ENCODE peak calls at places on chromosomes 11 and 22, in four cellular contexts. S, W, Z and O are unnamed samples.

GRCh38 chr22:41256898-41257260 is 16.1 kb upstream of the CHADL start:
- DNase-seq in W (no peak), S (no peak), Z (no peak), O (no peak)

GRCh38 chr11:92643827-92644226 is 325.6 kb upstream of the MTNR1B start:
- DNase-seq in Z (no peak), W (no peak), S (no peak), O (no peak)

GRCh38 chr22:29877620-29878019 is 5.4 kb upstream of the MTMR3 start:
- DNase-seq in W (no peak), S (no peak), Z (no peak), O (no peak)

GRCh38 chr11:119318240-119319135 is 1.6 kb upstream of the MCAM start:
- DNase-seq in S (peak; percentile 52), W (no peak), Z (peak; percentile 70), O (peak; percentile 76)

GRCh38 chr11:69828276-69828970 is 9.2 kb upstream of the FGF3 start:
- DNase-seq in W (no peak), S (no peak), Z (no peak), O (no peak)

GRCh38 chr11:765025-765801 is 12.1 kb downstream of the GATD1 start:
- DNase-seq in Z (no peak), S (peak; percentile 35), W (no peak), O (no peak)

GRCh38 chr22:38221407-38221806 is 19.6 kb downstream of the MAFF start:
- DNase-seq in W (no peak), S (no peak), Z (no peak), O (no peak)

GRCh38 chr11:8964324-8965320 is at the start of gene TMEM9B:
- DNase-seq in S (peak; percentile 84), W (peak; percentile 56), Z (peak; percentile 62), O (peak; percentile 61)

GRCh38 chr11:78562398-78562797 is 12.3 kb downstream of the NARS2 start:
- DNase-seq in S (no peak), Z (no peak), W (no peak), O (no peak)

GRCh38 chr11:5658318-5658717 is 26.6 kb downstream of the TRIM5 start:
- DNase-seq in S (no peak), Z (no peak), W (no peak), O (no peak)

GRCh38 chr11:94795799-94796580 is 27.8 kb downstream of the AMOTL1 start:
- DNase-seq in Z (no peak), W (no peak), S (no peak), O (no peak)
- H3K4me1 ChIP-seq in Z (no peaks in the 10 kb centered on the region), W (no peaks in the 10 kb centered on the region), S (no peaks in the 10 kb centered on the region), O (no peaks in the 10 kb centered on the region)

DNA sequence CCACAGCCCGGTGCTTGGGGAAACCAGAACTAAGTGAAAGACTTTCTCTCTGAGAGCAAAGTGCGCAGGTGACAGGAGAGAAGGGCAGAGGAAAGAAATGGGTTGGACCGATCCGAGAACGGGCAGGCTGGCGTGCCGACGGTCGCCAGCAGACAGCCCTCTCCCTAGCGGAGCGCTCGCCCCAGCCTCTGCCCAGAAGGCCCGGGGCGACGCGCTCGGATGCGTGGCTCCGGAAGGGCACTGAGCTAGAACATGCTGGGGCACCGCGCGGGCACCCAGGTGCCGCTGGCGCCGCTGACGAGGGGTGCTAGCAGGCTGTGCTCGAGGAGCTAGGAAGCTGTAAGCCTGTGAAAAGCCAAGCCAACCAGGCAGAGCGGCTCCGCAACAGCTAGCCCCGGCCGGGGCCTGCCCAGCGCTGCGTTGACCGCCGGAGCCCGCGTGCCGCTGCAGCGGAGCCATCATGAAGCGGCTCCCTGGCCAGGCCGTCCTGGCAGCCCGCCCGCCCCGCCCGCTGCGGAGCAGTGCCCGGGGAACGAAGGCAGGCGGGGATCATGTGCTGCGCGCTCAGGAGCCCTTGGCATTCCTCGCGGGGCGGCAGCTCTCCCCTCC is 22.1 kb upstream of the RRAS2 start:
- DNase-seq in S (peak; percentile 22), W (no peak), Z (no peak), O (no peak)
- TF ChIP-seq SUZ12 in S (no peak), W (peak; percentile 53), Z (no peak), O (no peak)

DNA sequence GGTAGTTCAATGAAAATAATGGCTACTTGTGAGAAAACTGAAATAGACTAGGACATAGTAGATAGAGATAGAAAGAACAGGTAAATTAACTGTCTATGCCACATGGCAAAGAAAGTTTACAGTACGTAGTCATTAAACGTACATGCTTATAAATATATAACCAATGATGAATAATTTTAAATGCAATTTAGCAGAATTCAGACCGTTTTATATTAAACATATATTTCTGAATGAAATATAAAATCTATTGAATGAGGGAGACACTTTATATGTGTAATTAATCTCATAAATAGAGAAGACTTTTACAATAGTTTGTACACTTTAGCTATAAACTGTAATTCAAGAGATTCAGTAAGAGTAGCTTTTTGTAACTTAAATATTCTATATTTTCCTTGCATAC is 124.4 kb upstream of the VPREB1 start:
- DNase-seq in Z (no peak), S (no peak), W (no peak), O (no peak)
- H3K9ac ChIP-seq in Z (no peak overlapping the region), S (no peak overlapping the region), W (no peak overlapping the region), O (no peak overlapping the region)

GRCh38 chr11:2464451-2465165 is 19.8 kb downstream of the KCNQ1 start:
- DNase-seq in Z (no peak), W (no peak), S (no peak), O (no peak)

GRCh38 chr11:2463766-2464277 is 19.0 kb downstream of the KCNQ1 start:
- DNase-seq in W (no peak), S (no peak), Z (no peak), O (no peak)

GRCh38 chr11:2466869-2467694 is 22.3 kb downstream of the KCNQ1 start:
- DNase-seq in S (no peak), W (no peak), Z (no peak), O (no peak)

GRCh38 chr11:2466069-2466801 is 21.4 kb downstream of the KCNQ1 start:
- DNase-seq in W (no peak), Z (no peak), S (no peak), O (no peak)

DNA sequence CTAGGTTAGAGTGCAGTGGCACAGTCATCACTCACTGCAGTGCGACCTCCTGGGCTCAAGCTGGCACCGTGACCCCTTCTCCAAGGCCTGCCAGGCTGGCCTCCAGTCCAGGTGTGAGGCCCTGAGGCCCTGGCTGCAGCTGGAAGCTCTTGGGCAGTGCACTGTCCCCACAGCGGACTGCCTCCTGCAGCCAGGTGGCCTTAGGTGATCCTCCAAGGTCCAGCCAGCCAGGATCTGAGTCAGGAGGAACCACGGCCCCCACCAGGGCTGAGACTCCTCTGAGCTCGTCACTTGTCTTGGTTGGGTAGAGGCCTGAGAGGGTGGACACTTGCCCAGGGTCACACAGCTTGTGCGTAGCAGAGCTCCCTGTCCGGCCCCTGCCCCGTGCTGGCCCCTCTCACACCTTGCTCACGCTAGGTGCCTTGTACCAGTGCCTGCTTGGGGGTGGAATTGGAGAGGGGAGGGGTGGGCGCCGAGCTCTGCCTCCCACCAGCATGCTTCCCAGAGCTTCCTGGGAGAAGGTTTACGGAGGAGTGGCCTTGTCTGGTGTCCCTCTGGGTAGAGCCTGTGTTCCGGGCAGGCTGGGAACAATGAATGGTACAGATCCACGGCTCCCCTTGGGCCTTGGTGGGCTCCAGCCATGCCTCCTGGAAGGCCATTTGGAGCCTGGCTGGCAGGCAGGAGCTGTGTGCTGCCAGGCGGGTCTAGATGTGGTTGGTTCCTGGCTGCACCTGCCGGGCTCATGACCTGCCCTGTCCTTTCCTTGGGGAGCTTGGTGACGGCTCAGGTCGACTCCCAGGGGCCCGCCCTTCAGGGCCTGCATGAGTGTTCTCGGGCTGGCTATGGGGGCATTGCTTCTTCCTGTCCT is 20.6 kb downstream of the KCNQ1 start:
- DNase-seq in W (no peak), Z (no peak), S (no peak), O (no peak)
- H3K4me1 ChIP-seq in W (no peaks in the 10 kb centered on the region), Z (peaks cover 10% of the 10 kb centered on the region), S (peaks cover 20% of the 10 kb centered on the region), O (peaks cover 27% of the 10 kb centered on the region)